ENCODE peak calls at places on chromosomes 7 and 10, in ten cellular contexts. N is activated T-cell treated with anti-CD3 and anti-CD28 coated beads, Interleukin-2, amount 50 U/mL, for 4 hours; W is LoVo; I is CD4-positive, CD25-positive, alpha-beta regulatory T cell; C is T-helper 1 cell; S is endodermal cell; Y is fibroblast of villous mesenchyme; O is fibroblast of the aortic adventitia; M is kidney glomerular epithelial cell; B is endothelial cell. Z is an unnamed sample.
A peak's percentile ranks its signal among the peaks of the same experiment; 100 is the strongest.

GRCh38 chr10:114933588-114933987 is 4.4 kb upstream of the TRUB1 start:
- DNase-seq in N (no peak), W (no peak), I (no peak), C (no peak), S (no peak), Y (no peak), O (no peak), M (no peak), B (no peak), Z (no peak)

GRCh38 chr10:35949820-35950219 is 307.7 kb upstream of the FZD8 start:
- DNase-seq in N (no peak), W (no peak), I (no peak), C (no peak), S (peak; percentile 65), Y (peak; percentile 29), O (no peak), M (no peak), B (no peak), Z (no peak)

GRCh38 chr7:129779602-129780256 is 168.2 kb downstream of the NRF1 start:
- DNase-seq in N (no peak), W (peak; percentile 64), I (no peak), C (no peak), S (no peak), Y (no peak), O (no peak), M (no peak), B (no peak), Z (no peak)

GRCh38 chr7:155731871-155732270 is 80.4 kb downstream of the SHH start:
- DNase-seq in N (no peak), W (no peak), I (no peak), C (no peak), S (no peak), Y (no peak), O (no peak), M (no peak), B (no peak), Z (no peak)

GRCh38 chr10:3523309-3524050 is 261.5 kb downstream of the KLF6 start:
- DNase-seq in N (no peak), W (no peak), I (no peak), C (no peak), S (no peak), Y (no peak), O (no peak), M (no peak), B (no peak), Z (no peak)

GRCh38 chr7:55477781-55478374 is 94.4 kb downstream of the VOPP1 start:
- DNase-seq in N (no peak), W (peak; percentile 24), I (no peak), C (no peak), S (peak; percentile 51), Y (peak; percentile 87), O (peak; percentile 61), M (peak; percentile 6), B (no peak), Z (peak; percentile 80)

GRCh38 chr7:152136623-152137022 is 111.1 kb downstream of the GALNT11 start:
- DNase-seq in N (no peak), W (no peak), I (no peak), C (no peak), S (no peak), Y (peak; percentile 85), O (peak; percentile 32), M (no peak), B (no peak), Z (no peak)

GRCh38 chr10:85510682-85511081 is 855.9 kb downstream of the GRID1 start:
- DNase-seq in N (no peak), W (no peak), I (no peak), C (no peak), S (peak; percentile 65), Y (no peak), O (no peak), M (no peak), B (no peak), Z (no peak)

GRCh38 chr7:32179567-32179966 is 109.4 kb upstream of the PDE1C start:
- DNase-seq in N (no peak), W (no peak), I (no peak), C (no peak), S (no peak), Y (no peak), O (peak; percentile 70), M (peak; percentile 13), B (no peak), Z (no peak)

GRCh38 chr7:7257899-7258692 is 75.8 kb downstream of the C1GALT1 start:
- DNase-seq in N (no peak), W (no peak), I (no peak), C (no peak), S (no peak), Y (no peak), O (no peak), M (peak; percentile 66), B (no peak), Z (no peak)

GRCh38 chr7:50805425-50806130 is 22.9 kb upstream of the GRB10 start:
- DNase-seq in N (no peak), W (no peak), I (no peak), C (no peak), S (no peak), Y (no peak), O (no peak), M (no peak), B (no peak), Z (no peak)

GRCh38 chr7:80764132-80764531 is 125.7 kb downstream of the CD36 start:
- DNase-seq in N (no peak), W (no peak), I (no peak), C (no peak), S (peak; percentile 82), Y (no peak), O (no peak), M (no peak), B (no peak), Z (no peak)

GRCh38 chr10:43874984-43875383 is 226.3 kb upstream of the ZNF32 start:
- DNase-seq in N (no peak), W (no peak), I (no peak), C (no peak), S (no peak), Y (no peak), O (no peak), M (no peak), B (no peak), Z (no peak)

GRCh38 chr10:4477664-4478063 is 348.3 kb upstream of the AKR1E2 start:
- DNase-seq in N (no peak), W (no peak), I (no peak), C (no peak), S (no peak), Y (no peak), O (no peak), M (no peak), B (no peak), Z (no peak)

GRCh38 chr7:33698006-33698405 is 207.3 kb upstream of the BMPER start:
- DNase-seq in N (no peak), W (no peak), I (no peak), C (no peak), S (no peak), Y (no peak), O (no peak), M (peak; percentile 4), B (no peak), Z (no peak)

GRCh38 chr7:127751723-127752448 is 99.9 kb downstream of the SND1 start:
- DNase-seq in N (no peak), W (no peak), I (no peak), C (no peak), S (no peak), Y (peak; percentile 23), O (peak; percentile 64), M (no peak), B (no peak), Z (no peak)

Z was measured in AG09309.